ENCODE peak calls at places on chromosomes 3 and 15, in six cellular contexts. X is HEK293T, Q is AG10803, K is PC-3, J is MM.1S, C is endothelial cell of umbilical vein. G is an unnamed sample.

GRCh38 chr3:101732240-101732641 is 7.8 kb downstream of the CEP97 start:
- DNase-seq in X (no peak), Q (no peak), K (no peak), J (no peak), C (no peak), G (no peak)

GRCh38 chr3:54909236-54909635 is 18.6 kb downstream of the LRTM1 start:
- DNase-seq in X (no peak), Q (no peak), K (no peak), J (no peak), C (no peak), G (no peak)

GRCh38 chr3:110384601-110385000 is 687.0 kb upstream of the NECTIN3 start:
- DNase-seq in X (no peak), Q (peak), K (peak), J (no peak), C (no peak), G (no peak)

GRCh38 chr3:5188419-5189405 is 1.2 kb downstream of the EDEM1 start:
- DNase-seq in X (peak), Q (peak), K (peak), J (peak), C (peak), G (peak)

GRCh38 chr3:136332776-136333175 is 82.6 kb downstream of the PCCB start:
- DNase-seq in X (no peak), Q (peak), K (no peak), J (no peak), C (no peak), G (no peak)

GRCh38 chr3:189710620-189711388 is 79.6 kb downstream of the TP63 start:
- DNase-seq in X (no peak), Q (peak), K (peak), J (no peak), C (peak), G (peak)

GRCh38 chr15:63013052-63013808 is 29.3 kb upstream of the TPM1 start:
- DNase-seq in X (no peak), Q (peak), K (peak), J (no peak), C (peak), G (no peak)

GRCh38 chr3:12490547-12490946 is 6.3 kb downstream of the TSEN2 start:
- DNase-seq in X (no peak), Q (peak), K (no peak), J (no peak), C (no peak), G (no peak)

GRCh38 chr3:169454823-169455222 is 208.7 kb downstream of the MECOM start:
- DNase-seq in X (no peak), Q (peak), K (peak), J (no peak), C (peak), G (no peak)

GRCh38 chr15:71186971-71187960 is 72.0 kb downstream of the THSD4 start:
- DNase-seq in X (no peak), Q (no peak), K (no peak), J (no peak), C (no peak), G (no peak)

GRCh38 chr15:58453931-58454793 is 22.4 kb downstream of the LIPC start:
- DNase-seq in X (no peak), Q (no peak), K (no peak), J (no peak), C (no peak), G (no peak)

GRCh38 chr3:167814441-167814951 is 79.0 kb downstream of the SERPINI1 start:
- DNase-seq in X (no peak), Q (peak), K (peak), J (no peak), C (no peak), G (no peak)

GRCh38 chr3:10015476-10015904 is 10.7 kb upstream of the FANCD2 start:
- DNase-seq in X (no peak), Q (peak), K (peak), J (no peak), C (peak), G (no peak)

GRCh38 chr3:71680588-71680987 is 44.6 kb downstream of the EIF4E3 start:
- DNase-seq in X (no peak), Q (peak), K (peak), J (no peak), C (peak), G (no peak)

GRCh38 chr3:32794487-32795308 is 23.1 kb upstream of the TRIM71 start:
- DNase-seq in X (no peak), Q (no peak), K (peak), J (no peak), C (no peak), G (no peak)

GRCh38 chr3:147758786-147759185 is 349.6 kb downstream of the ZIC1 start:
- DNase-seq in X (no peak), Q (peak), K (no peak), J (no peak), C (no peak), G (no peak)